ENCODE peak calls at places on chromosomes 6 and 20, in six cellular contexts. N is GM23338, I is fibroblast of lung, E is IMR-90, B is neuronal stem cell, H is HepG2. Z is an unnamed sample.

GRCh38 chr20:58642465-58642864 is 8.6 kb upstream of the STX16 start:
- DNase-seq in N (no peak), H (no peak), B (no peak), E (no peak), I (no peak), Z (no peak)

GRCh38 chr6:71290611-71291010 is 2.0 kb downstream of the OGFRL1 start:
- DNase-seq in I (no peak), H (no peak), N (no peak), E (no peak), B (no peak), Z (no peak)

GRCh38 chr6:46184114-46184513 is 13.3 kb upstream of the ENPP5 start:
- DNase-seq in N (peak; percentile 24), H (no peak), I (peak; percentile 92), E (peak; percentile 71), B (no peak), Z (no peak)

GRCh38 chr6:101397199-101397598 is 3.7 kb downstream of the GRIK2 start:
- DNase-seq in I (peak; percentile 20), H (peak; percentile 5), N (peak; percentile 81), B (no peak), E (peak; percentile 70), Z (no peak)

GRCh38 chr20:4978050-4978918 is 23.0 kb downstream of the SLC23A2 start:
- DNase-seq in B (no peak), N (peak; percentile 26), E (no peak), H (no peak), I (peak; percentile 39), Z (no peak)

GRCh38 chr6:140623498-140623897 is 1249.0 kb upstream of the CITED2 start:
- DNase-seq in N (no peak), E (peak; percentile 93), I (peak; percentile 79), H (no peak), B (no peak), Z (no peak)

GRCh38 chr6:52233975-52234823 is 10.1 kb downstream of the IL17F start:
- DNase-seq in H (peak; percentile 68), B (peak; percentile 26), N (peak; percentile 81), I (peak; percentile 57), E (peak; percentile 63), Z (peak; percentile 42)

GRCh38 chr6:68108243-68108835 is 526.7 kb upstream of the ADGRB3 start:
- DNase-seq in E (peak; percentile 3), B (no peak), H (no peak), N (no peak), I (peak; percentile 51), Z (no peak)

GRCh38 chr6:143183735-143184134 is 123.0 kb downstream of the AIG1 start:
- DNase-seq in N (no peak), H (no peak), I (peak; percentile 55), B (no peak), E (no peak), Z (no peak)

GRCh38 chr20:41135187-41135887 is 2.0 kb upstream of the PLCG1 start:
- DNase-seq in I (no peak), E (peak; percentile 14), B (peak; percentile 30), H (peak; percentile 70), N (peak; percentile 85), Z (peak; percentile 73)

GRCh38 chr6:22601941-22602340 is 32.6 kb downstream of the HDGFL1 start:
- DNase-seq in I (no peak), H (no peak), N (no peak), E (no peak), B (no peak), Z (no peak)

GRCh38 chr6:53014034-53014433 is 18.9 kb upstream of the GSTA4 start:
- DNase-seq in H (no peak), E (peak; percentile 76), B (no peak), N (no peak), I (no peak), Z (no peak)

GRCh38 chr20:41231850-41232249 is 85.7 kb downstream of the ZHX3 start:
- DNase-seq in B (no peak), N (no peak), H (no peak), I (no peak), E (no peak), Z (no peak)

GRCh38 chr20:38067717-38068365 is 34.3 kb downstream of the RPRD1B start:
- DNase-seq in H (no peak), N (no peak), I (no peak), B (no peak), E (no peak), Z (no peak)

GRCh38 chr20:38075161-38075998 is 41.8 kb downstream of the RPRD1B start:
- DNase-seq in B (no peak), H (peak; percentile 71), I (peak; percentile 49), E (peak; percentile 57), N (no peak), Z (no peak)

GRCh38 chr20:38076548-38076947 is 43.0 kb downstream of the RPRD1B start:
- DNase-seq in H (no peak), B (no peak), E (no peak), I (no peak), N (no peak), Z (no peak)

GRCh38 chr20:38073307-38074010 is 39.9 kb downstream of the RPRD1B start:
- DNase-seq in E (peak; percentile 98), N (peak; percentile 86), B (peak; percentile 63), I (peak; percentile 98), H (peak; percentile 76), Z (peak; percentile 92)

GRCh38 chr20:38072885-38073284 is 39.3 kb downstream of the RPRD1B start:
- DNase-seq in E (no peak), I (no peak), N (no peak), B (no peak), H (no peak), Z (no peak)
- H3K36me3 ChIP-seq in E (peaks cover 25% of the 10 kb centered on the region), I (peaks cover 21% of the 10 kb centered on the region), N (peaks cover 6% of the 10 kb centered on the region), B (peaks cover 98% of the 10 kb centered on the region), H (peaks cover 66% of the 10 kb centered on the region), Z (peaks cover 42% of the 10 kb centered on the region)

GRCh38 chr20:48339147-48339985 is 488.4 kb downstream of the PREX1 start:
- DNase-seq in N (no peak), H (no peak), B (no peak), E (peak; percentile 77), I (peak; percentile 94), Z (no peak)
- H3K4me2 ChIP-seq in N (no peak overlapping the region), H (no peak overlapping the region), B (no peak overlapping the region), E (peak overlapping the region; percentile 76), I (no peak overlapping the region), Z (no peak overlapping the region)

GRCh38 chr6:157203312-157203744 is 120.0 kb downstream of the TMEM242 start:
- DNase-seq in E (no peak), H (no peak), B (no peak), I (peak; percentile 29), N (no peak), Z (no peak)
- H3K36me3 ChIP-seq in E (peaks cover 48% of the 10 kb centered on the region), H (peaks cover 77% of the 10 kb centered on the region), B (peaks cover 94% of the 10 kb centered on the region), I (peaks cover 11% of the 10 kb centered on the region), N (peaks cover 22% of the 10 kb centered on the region), Z (peaks cover 54% of the 10 kb centered on the region)

GRCh38 chr6:113909224-113909856 is 52.2 kb downstream of the MARCKS start:
- DNase-seq in N (peak; percentile 89), B (peak; percentile 72), E (peak; percentile 79), I (peak; percentile 76), H (peak; percentile 45), Z (peak; percentile 75)
- H3K4me2 ChIP-seq in N (no peak overlapping the region), B (no peak overlapping the region), E (peak overlapping the region; percentile 95), I (no peak overlapping the region), H (no peak overlapping the region), Z (peak overlapping the region; percentile 56)

DNA sequence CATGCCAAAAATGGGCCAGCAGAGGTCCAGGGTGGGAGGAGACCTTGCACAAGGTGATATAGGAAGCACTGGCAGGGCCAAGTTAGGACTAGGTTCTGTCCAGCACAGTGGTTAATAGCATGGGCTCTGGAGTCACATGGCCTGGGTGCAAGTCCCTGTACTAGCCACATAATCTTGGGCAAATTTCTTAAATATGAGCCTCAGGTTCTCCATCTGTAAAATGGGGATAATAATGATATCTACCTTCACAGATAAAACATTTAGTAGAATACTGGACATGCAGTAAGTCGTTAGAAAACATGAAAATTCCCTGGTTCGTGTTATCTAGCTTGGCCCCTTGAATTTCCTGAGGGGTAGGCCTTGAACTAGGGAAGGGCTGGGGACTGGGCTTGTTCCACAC is 6.2 kb downstream of the CTSA start:
- DNase-seq in H (no peak), E (no peak), B (no peak), N (no peak), I (no peak), Z (no peak)
- H3K36me3 ChIP-seq in H (peaks cover 61% of the 10 kb centered on the region), E (peaks cover 64% of the 10 kb centered on the region), B (peaks cover 76% of the 10 kb centered on the region), N (peaks cover 7% of the 10 kb centered on the region), I (peaks cover 33% of the 10 kb centered on the region), Z (peaks cover 55% of the 10 kb centered on the region)

DNA sequence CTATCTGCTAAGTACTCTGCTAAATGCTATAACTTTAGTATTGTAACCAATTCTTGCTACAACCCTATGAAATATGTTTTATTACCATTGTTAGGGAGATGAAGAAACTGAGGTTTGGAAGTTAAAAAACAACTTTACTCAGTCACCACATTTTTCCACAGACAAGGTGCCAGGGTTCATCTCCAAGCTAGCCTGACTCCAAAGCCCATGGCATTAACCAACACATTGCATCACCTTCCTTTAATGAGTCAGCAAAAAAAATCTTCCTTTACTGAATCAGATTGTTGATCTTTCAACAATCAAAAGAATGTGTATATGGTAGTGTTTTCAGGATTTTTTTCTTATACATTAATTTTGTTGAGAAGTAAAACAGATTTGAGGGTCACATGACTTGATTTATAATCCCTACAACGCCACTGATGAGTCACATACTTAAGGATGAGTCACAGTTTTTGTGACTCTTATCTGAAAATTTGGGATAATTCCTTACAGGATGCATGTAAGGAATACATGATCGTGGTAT is 41.5 kb downstream of the MAN1A1 start:
- DNase-seq in B (no peak), I (peak; percentile 76), N (peak; percentile 8), H (peak; percentile 83), E (peak; percentile 84), Z (no peak)
- H3K4me2 ChIP-seq in B (no peak overlapping the region), I (no peak overlapping the region), N (no peak overlapping the region), H (peak overlapping the region; percentile 41), E (no peak overlapping the region), Z (peak overlapping the region; percentile 15)

GRCh38 chr6:18464176-18464575 is 77.0 kb downstream of the RNF144B start:
- DNase-seq in N (no peak), H (no peak), E (no peak), I (no peak), B (no peak), Z (no peak)
- H3K36me3 ChIP-seq in N (no peaks in the 10 kb centered on the region), H (peaks cover 18% of the 10 kb centered on the region), E (no peaks in the 10 kb centered on the region), I (no peaks in the 10 kb centered on the region), B (no peaks in the 10 kb centered on the region), Z (no peaks in the 10 kb centered on the region)

GRCh38 chr20:57618091-57618765 is 2.0 kb downstream of the ZBP1 start:
- DNase-seq in B (no peak), H (no peak), E (no peak), I (no peak), N (no peak), Z (no peak)
- H3K4me2 ChIP-seq in B (no peak overlapping the region), H (no peak overlapping the region), E (no peak overlapping the region), I (no peak overlapping the region), N (no peak overlapping the region), Z (no peak overlapping the region)

GRCh38 chr6:154752015-154752414 is 18.8 kb downstream of the SCAF8 start:
- DNase-seq in E (no peak), I (no peak), B (no peak), H (no peak), N (no peak), Z (no peak)
- H3K36me3 ChIP-seq in E (no peaks in the 10 kb centered on the region), I (no peaks in the 10 kb centered on the region), B (peaks cover 55% of the 10 kb centered on the region), H (peaks cover 4% of the 10 kb centered on the region), N (no peaks in the 10 kb centered on the region), Z (no peaks in the 10 kb centered on the region)